ENCODE peak calls at places on chromosomes 11 and 22, in nine cellular contexts. One of them, this sample, is unnamed.

GRCh38 chr11:127485541-127485940 is 485.0 kb upstream of the KIRREL3 start:
- DNase-seq in NCI-H1092 treated with DMSO at 0.1 percent for 48 hours: no peak
- DNase-seq in mucosa of descending colon: no peak
- DNase-seq in activated T-cell treated with anti-CD3 and anti-CD28 coated beads for 1 hour: no peak
- DNase-seq in AG04450: no peak
- DNase-seq in glomerular endothelial cell: no peak
- DNase-seq in GM06990: no peak
- DNase-seq in NCI-H2029: no peak
- DNase-seq in T-helper 17 cell: no peak
- DNase-seq in this sample: no peak

GRCh38 chr11:85307381-85307780 is 319.8 kb downstream of the DLG2 start:
- DNase-seq in T-helper 17 cell: no peak
- DNase-seq in NCI-H2029: no peak
- DNase-seq in activated T-cell treated with anti-CD3 and anti-CD28 coated beads for 1 hour: no peak
- DNase-seq in mucosa of descending colon: no peak
- DNase-seq in AG04450: no peak
- DNase-seq in NCI-H1092 treated with DMSO at 0.1 percent for 48 hours: no peak
- DNase-seq in glomerular endothelial cell: no peak
- DNase-seq in GM06990: no peak
- DNase-seq in this sample: no peak

GRCh38 chr11:117083011-117083940 is 15.0 kb downstream of the SIK3 start:
- DNase-seq in glomerular endothelial cell: no peak
- DNase-seq in NCI-H1092 treated with DMSO at 0.1 percent for 48 hours: no peak
- DNase-seq in NCI-H2029: no peak
- DNase-seq in activated T-cell treated with anti-CD3 and anti-CD28 coated beads for 1 hour: no peak
- DNase-seq in mucosa of descending colon: no peak
- DNase-seq in GM06990: no peak
- DNase-seq in T-helper 17 cell: no peak
- DNase-seq in AG04450: no peak
- DNase-seq in this sample: no peak

GRCh38 chr11:2517016-2517385 is 72.2 kb downstream of the KCNQ1 start:
- DNase-seq in activated T-cell treated with anti-CD3 and anti-CD28 coated beads for 1 hour: no peak
- DNase-seq in T-helper 17 cell: no peak
- DNase-seq in glomerular endothelial cell: no peak
- DNase-seq in AG04450: no peak
- DNase-seq in mucosa of descending colon: no peak
- DNase-seq in NCI-H2029: no peak
- DNase-seq in NCI-H1092 treated with DMSO at 0.1 percent for 48 hours: no peak
- DNase-seq in GM06990: no peak
- DNase-seq in this sample: no peak

GRCh38 chr22:26942301-26942927 is 285.0 kb downstream of the MIAT start:
- DNase-seq in GM06990: no peak
- DNase-seq in mucosa of descending colon: no peak
- DNase-seq in glomerular endothelial cell: no peak
- DNase-seq in T-helper 17 cell: no peak
- DNase-seq in NCI-H2029: no peak
- DNase-seq in activated T-cell treated with anti-CD3 and anti-CD28 coated beads for 1 hour: no peak
- DNase-seq in AG04450: no peak
- DNase-seq in NCI-H1092 treated with DMSO at 0.1 percent for 48 hours: no peak
- DNase-seq in this sample: no peak

GRCh38 chr11:32032478-32032877 is 58.4 kb upstream of the RCN1 start:
- DNase-seq in NCI-H1092 treated with DMSO at 0.1 percent for 48 hours: no peak
- DNase-seq in NCI-H2029: no peak
- DNase-seq in AG04450: no peak
- DNase-seq in activated T-cell treated with anti-CD3 and anti-CD28 coated beads for 1 hour: no peak
- DNase-seq in mucosa of descending colon: no peak
- DNase-seq in T-helper 17 cell: no peak
- DNase-seq in glomerular endothelial cell: no peak
- DNase-seq in GM06990: peak
- DNase-seq in this sample: no peak

GRCh38 chr11:1574256-1575242 is 2.5 kb upstream of the DUSP8 start:
- DNase-seq in AG04450: no peak
- DNase-seq in NCI-H2029: no peak
- DNase-seq in glomerular endothelial cell: no peak
- DNase-seq in T-helper 17 cell: peak
- DNase-seq in activated T-cell treated with anti-CD3 and anti-CD28 coated beads for 1 hour: peak
- DNase-seq in GM06990: peak
- DNase-seq in mucosa of descending colon: peak
- DNase-seq in NCI-H1092 treated with DMSO at 0.1 percent for 48 hours: peak
- DNase-seq in this sample: no peak

GRCh38 chr22:49788492-49788891 is 39.2 kb downstream of the BRD1 start:
- DNase-seq in GM06990: no peak
- DNase-seq in NCI-H1092 treated with DMSO at 0.1 percent for 48 hours: no peak
- DNase-seq in mucosa of descending colon: peak
- DNase-seq in glomerular endothelial cell: no peak
- DNase-seq in activated T-cell treated with anti-CD3 and anti-CD28 coated beads for 1 hour: no peak
- DNase-seq in AG04450: no peak
- DNase-seq in NCI-H2029: no peak
- DNase-seq in T-helper 17 cell: no peak
- DNase-seq in this sample: no peak

This sample was measured in SHP77.